ENCODE peak calls at places on chromosome 1, in six cellular contexts. M, Z, T, V, N and R are unnamed samples.

GRCh38 chr1:241605146-241605805 is 34.9 kb downstream of the CHML start:
- DNase-seq in M (no peak), Z (no peak), T (peak; percentile 39), V (peak; percentile 25), N (peak; percentile 35), R (no peak)

GRCh38 chr1:46708121-46708520 is 10.8 kb downstream of the EFCAB14 start:
- DNase-seq in M (no peak), Z (no peak), T (no peak), V (peak; percentile 9), N (no peak), R (no peak)

GRCh38 chr1:85179517-85179916 is 21.3 kb downstream of the SYDE2 start:
- DNase-seq in M (no peak), Z (no peak), T (no peak), V (no peak), N (no peak), R (no peak)

GRCh38 chr1:109516872-109517271 is 7.3 kb upstream of the AMIGO1 start:
- DNase-seq in M (no peak), Z (no peak), T (no peak), V (no peak), N (no peak), R (no peak)

GRCh38 chr1:234212764-234213406 is 160.4 kb upstream of the COA6 start:
- DNase-seq in M (no peak), Z (no peak), T (peak; percentile 74), V (peak; percentile 29), N (peak; percentile 74), R (no peak)

GRCh38 chr1:155121249-155121648 is 6.4 kb upstream of the EFNA1 start:
- DNase-seq in M (no peak), Z (no peak), T (no peak), V (no peak), N (no peak), R (no peak)

GRCh38 chr1:115411388-115412063 is 73.5 kb upstream of the NGF start:
- DNase-seq in M (no peak), Z (no peak), T (no peak), V (peak; percentile 52), N (no peak), R (peak; percentile 71)

GRCh38 chr1:205851993-205852392 is 2.1 kb upstream of the PM20D1 start:
- DNase-seq in M (no peak), Z (no peak), T (no peak), V (no peak), N (no peak), R (no peak)

GRCh38 chr1:75514270-75514669 is 96.6 kb downstream of the SLC44A5 start:
- DNase-seq in M (no peak), Z (no peak), T (no peak), V (no peak), N (no peak), R (no peak)

GRCh38 chr1:217135569-217135915 is 412.3 kb upstream of the ESRRG start:
- DNase-seq in M (no peak), Z (no peak), T (no peak), V (peak; percentile 19), N (no peak), R (no peak)

GRCh38 chr1:224054611-224055010 is 59.3 kb upstream of the FBXO28 start:
- DNase-seq in M (no peak), Z (no peak), T (no peak), V (peak; percentile 8), N (no peak), R (no peak)

GRCh38 chr1:168163670-168164069 is 15.1 kb upstream of the TIPRL start:
- DNase-seq in M (no peak), Z (no peak), T (no peak), V (no peak), N (peak; percentile 38), R (no peak)

GRCh38 chr1:154760469-154760933 is 109.6 kb downstream of the KCNN3 start:
- DNase-seq in M (no peak), Z (peak; percentile 73), T (peak; percentile 92), V (peak; percentile 27), N (no peak), R (no peak)

GRCh38 chr1:156211243-156211642 is 1.6 kb upstream of the PMF1 start:
- DNase-seq in M (no peak), Z (no peak), T (no peak), V (no peak), N (no peak), R (no peak)

GRCh38 chr1:22749919-22750670 is 39.5 kb downstream of the EPHB2 start:
- DNase-seq in M (peak; percentile 65), Z (no peak), T (no peak), V (peak; percentile 93), N (peak; percentile 50), R (peak; percentile 77)

GRCh38 chr1:112712191-112712590 is 2.9 kb downstream of the PPM1J start:
- DNase-seq in M (no peak), Z (no peak), T (no peak), V (no peak), N (no peak), R (peak; percentile 38)

GRCh38 chr1:154955039-154955717 is 721 bp downstream of the PBXIP1 start:
- DNase-seq in M (no peak), Z (peak; percentile 72), T (peak; percentile 53), V (peak; percentile 83), N (peak; percentile 29), R (no peak)

GRCh38 chr1:76046149-76046548 is 28.4 kb upstream of the ST6GALNAC3 start:
- DNase-seq in M (no peak), Z (no peak), T (no peak), V (no peak), N (no peak), R (no peak)

GRCh38 chr1:209601809-209602657 is 18.5 kb downstream of the CAMK1G start:
- DNase-seq in M (no peak), Z (no peak), T (peak; percentile 55), V (peak; percentile 69), N (peak; percentile 57), R (no peak)

GRCh38 chr1:39642796-39643195 is 3.4 kb upstream of the HEYL start:
- DNase-seq in M (peak; percentile 63), Z (no peak), T (no peak), V (no peak), N (no peak), R (no peak)

GRCh38 chr1:213166868-213167267 is 115.8 kb downstream of the RPS6KC1 start:
- DNase-seq in M (no peak), Z (no peak), T (no peak), V (no peak), N (no peak), R (no peak)

GRCh38 chr1:942864-943533 is 16.1 kb downstream of the NOC2L start:
- DNase-seq in M (no peak), Z (no peak), T (no peak), V (peak; percentile 90), N (no peak), R (peak; percentile 96)

GRCh38 chr1:26702680-26703038 is 6.8 kb downstream of the ARID1A start:
- DNase-seq in M (no peak), Z (no peak), T (no peak), V (no peak), N (no peak), R (no peak)

GRCh38 chr1:59520759-59521442 is 224.0 kb downstream of the FGGY start:
- DNase-seq in M (no peak), Z (no peak), T (no peak), V (peak; percentile 85), N (no peak), R (peak; percentile 76)

GRCh38 chr1:20449736-20450311 is 36.2 kb downstream of the CAMK2N1 start:
- DNase-seq in M (no peak), Z (no peak), T (no peak), V (peak; percentile 13), N (no peak), R (no peak)